ENCODE peak calls at places on chromosomes 5 and 9, in eight cellular contexts. W, F, S, I, K, G, M and P are unnamed samples.

GRCh38 chr9:92397853-92398252 is 6.5 kb downstream of the OGN start:
- DNase-seq in G (no peak), F (no peak), S (no peak), W (no peak), K (no peak), I (no peak), M (no peak), P (no peak)

GRCh38 chr5:68369436-68370125 is 154.0 kb downstream of the PIK3R1 start:
- DNase-seq in G (no peak), M (no peak), S (peak), I (no peak), W (no peak), K (no peak), F (peak), P (no peak)

GRCh38 chr5:114390431-114390830 is 28.6 kb downstream of the KCNN2 start:
- DNase-seq in S (peak), W (no peak), G (no peak), K (no peak), M (no peak), F (no peak), I (no peak), P (no peak)

GRCh38 chr9:93236541-93237206 is 52.7 kb downstream of the WNK2 start:
- DNase-seq in S (no peak), W (no peak), G (no peak), F (no peak), M (no peak), K (no peak), I (no peak), P (no peak)

GRCh38 chr5:153352685-153353219 is 137.7 kb upstream of the GRIA1 start:
- DNase-seq in W (no peak), M (no peak), K (no peak), F (no peak), G (no peak), I (no peak), S (no peak), P (peak)

GRCh38 chr9:118059520-118060278 is 355.5 kb downstream of the TLR4 start:
- DNase-seq in W (no peak), F (peak), M (peak), S (peak), K (no peak), G (peak), I (no peak), P (peak)

GRCh38 chr5:73615085-73615484 is 10.9 kb upstream of the ARHGEF28 start:
- DNase-seq in K (peak), G (no peak), M (peak), S (no peak), I (no peak), W (no peak), F (no peak), P (no peak)

GRCh38 chr5:68405784-68406183 is 190.2 kb downstream of the PIK3R1 start:
- DNase-seq in S (no peak), F (no peak), G (no peak), W (no peak), I (no peak), K (no peak), M (no peak), P (no peak)

GRCh38 chr5:180159756-180160155 is 49.3 kb downstream of the RASGEF1C start:
- DNase-seq in S (no peak), M (no peak), I (no peak), G (peak), K (peak), F (no peak), W (no peak), P (peak)

GRCh38 chr9:127143920-127144465 is 21.6 kb upstream of the ANGPTL2 start:
- DNase-seq in W (no peak), F (no peak), G (no peak), K (peak), I (no peak), M (no peak), S (no peak), P (no peak)

GRCh38 chr5:67902497-67902830 is 313.1 kb upstream of the PIK3R1 start:
- DNase-seq in F (no peak), W (no peak), G (no peak), I (no peak), S (no peak), K (no peak), M (no peak), P (peak)

GRCh38 chr5:172569862-172570558 is 71.1 kb upstream of the NEURL1B start:
- DNase-seq in W (no peak), I (no peak), K (peak), M (no peak), S (no peak), F (no peak), G (no peak), P (no peak)

GRCh38 chr5:179596421-179596820 is 27.1 kb downstream of the HNRNPH1 start:
- DNase-seq in S (no peak), W (no peak), K (no peak), G (no peak), M (no peak), I (no peak), F (no peak), P (no peak)

GRCh38 chr5:42991477-42992034 is 48.6 kb downstream of the ANXA2R start:
- DNase-seq in M (no peak), G (no peak), S (no peak), F (no peak), W (no peak), I (no peak), K (no peak), P (no peak)

GRCh38 chr9:99595796-99596195 is 225.9 kb upstream of the NR4A3 start:
- DNase-seq in M (no peak), W (no peak), K (no peak), S (peak), I (no peak), F (peak), G (no peak), P (no peak)

GRCh38 chr5:9408964-9409363 is 136.9 kb downstream of the SEMA5A start:
- DNase-seq in K (no peak), I (no peak), M (no peak), G (no peak), F (no peak), S (no peak), W (no peak), P (no peak)

GRCh38 chr9:137458194-137459146 is 664 bp downstream of the NSMF start:
- DNase-seq in M (peak), W (peak), S (no peak), I (peak), K (peak), G (peak), F (peak), P (peak)

GRCh38 chr9:33408087-33408486 is 5.7 kb upstream of the AQP7 start:
- DNase-seq in S (no peak), K (no peak), F (no peak), W (no peak), G (peak), I (no peak), M (no peak), P (no peak)

GRCh38 chr5:174798411-174798930 is 74.1 kb downstream of the MSX2 start:
- DNase-seq in K (no peak), F (no peak), W (no peak), G (peak), S (no peak), M (no peak), I (no peak), P (no peak)

GRCh38 chr5:126234563-126235195 is 188.5 kb upstream of the GRAMD2B start:
- DNase-seq in W (no peak), K (no peak), S (peak), I (no peak), F (no peak), M (peak), G (peak), P (peak)

GRCh38 chr9:107389617-107390071 is 99.9 kb downstream of the KLF4 start:
- DNase-seq in S (no peak), K (peak), W (peak), G (no peak), M (no peak), F (no peak), I (no peak), P (no peak)

GRCh38 chr9:133759146-133759900 is 21.2 kb upstream of the SARDH start:
- DNase-seq in M (no peak), G (no peak), F (no peak), S (no peak), W (peak), K (no peak), I (peak), P (no peak)

GRCh38 chr5:135158982-135159381 is 125.0 kb upstream of the PITX1 start:
- DNase-seq in W (no peak), G (no peak), F (no peak), K (no peak), I (no peak), S (no peak), M (no peak), P (no peak)

GRCh38 chr5:4643190-4643589 is 496.9 kb upstream of the ADAMTS16 start:
- DNase-seq in W (no peak), F (no peak), M (no peak), I (no peak), S (no peak), K (no peak), G (no peak), P (no peak)

GRCh38 chr9:98809311-98810105 is 2.0 kb downstream of the GALNT12 start:
- DNase-seq in M (no peak), S (no peak), G (no peak), K (peak), F (no peak), I (no peak), W (no peak), P (no peak)

GRCh38 chr5:128019391-128019790 is 64.2 kb upstream of the SLC12A2 start:
- DNase-seq in I (no peak), F (no peak), M (no peak), G (no peak), S (no peak), K (no peak), W (no peak), P (no peak)

GRCh38 chr9:127897194-127897692 is 2.2 kb downstream of the ST6GALNAC6 start:
- DNase-seq in M (peak), F (no peak), I (peak), G (no peak), K (peak), S (peak), W (peak), P (peak)

GRCh38 chr5:107126341-107126740 is 544.4 kb downstream of the EFNA5 start:
- DNase-seq in K (no peak), I (no peak), W (no peak), G (no peak), M (peak), S (no peak), F (no peak), P (no peak)

GRCh38 chr9:38380872-38381534 is 11.5 kb upstream of the ALDH1B1 start:
- DNase-seq in I (no peak), F (no peak), K (no peak), W (no peak), S (no peak), G (no peak), M (no peak), P (peak)

GRCh38 chr9:24436761-24437160 is 108.9 kb downstream of the IZUMO3 start:
- DNase-seq in F (no peak), W (no peak), I (no peak), S (no peak), G (no peak), M (no peak), K (no peak), P (no peak)

GRCh38 chr5:116453920-116454319 is 120.7 kb downstream of the SEMA6A start:
- DNase-seq in G (peak), F (no peak), S (no peak), M (peak), W (no peak), K (no peak), I (no peak), P (peak)

GRCh38 chr9:78314953-78315870 is 18.3 kb downstream of the PSAT1 start:
- DNase-seq in K (no peak), W (peak), M (no peak), F (no peak), I (no peak), S (peak), G (peak), P (peak)

GRCh38 chr9:14768561-14769234 is 46.2 kb upstream of the CER1 start:
- DNase-seq in S (peak), I (no peak), K (no peak), W (peak), G (peak), M (peak), F (peak), P (peak)

GRCh38 chr5:120405923-120406322 is 58.2 kb upstream of the PRR16 start:
- DNase-seq in S (peak), I (no peak), M (peak), W (no peak), K (no peak), F (no peak), G (peak), P (peak)

GRCh38 chr9:27791311-27791710 is 218.0 kb upstream of the C9orf72 start:
- DNase-seq in S (no peak), F (no peak), W (no peak), I (no peak), G (no peak), K (no peak), M (no peak), P (peak)

GRCh38 chr5:14109771-14110170 is 33.4 kb upstream of the TRIO start:
- DNase-seq in M (peak), F (no peak), I (no peak), S (no peak), W (no peak), K (no peak), G (peak), P (no peak)

GRCh38 chr5:59838989-59839388 is 54.5 kb downstream of the PDE4D start:
- DNase-seq in S (no peak), G (peak), W (no peak), K (no peak), I (no peak), M (no peak), F (no peak), P (no peak)

GRCh38 chr5:13316191-13316590 is 628.3 kb downstream of the DNAH5 start:
- DNase-seq in M (no peak), K (no peak), S (no peak), I (no peak), W (no peak), F (no peak), G (peak), P (peak)

GRCh38 chr5:126422994-126423788 is at the start of gene GRAMD2B:
- DNase-seq in I (peak), G (peak), K (peak), M (peak), F (peak), W (peak), S (peak), P (peak)

GRCh38 chr5:37494756-37495155 is 115.6 kb downstream of the WDR70 start:
- DNase-seq in M (peak), G (peak), I (no peak), S (no peak), W (no peak), K (no peak), F (no peak), P (no peak)